ENCODE peak calls at places on chromosome 4, in eight cellular contexts. O is mammary epithelial cell, Z is lung, N is EL, L is non-pigmented ciliary epithelial cell, U is SK-N-DZ, G is AG20443, H is esophagus muscularis mucosa. C is an unnamed sample.

GRCh38 chr4:46648088-46648744 is 258.3 kb upstream of the GABRA2 start:
- DNase-seq in H (no peak), U (peak), O (peak), G (no peak), N (no peak), L (peak), Z (no peak), C (no peak)

GRCh38 chr4:76659103-76659490 is 224.1 kb downstream of the SHROOM3 start:
- DNase-seq in H (no peak), U (no peak), G (no peak), L (no peak), Z (no peak), N (no peak), O (no peak), C (no peak)

GRCh38 chr4:37994569-37994968 is 34.4 kb downstream of the PTTG2 start:
- DNase-seq in G (no peak), O (no peak), Z (no peak), L (no peak), H (no peak), N (no peak), U (no peak), C (no peak)

GRCh38 chr4:125355791-125356190 is 41.0 kb downstream of the FAT4 start:
- DNase-seq in L (no peak), N (no peak), G (no peak), H (no peak), O (no peak), Z (no peak), U (no peak), C (no peak)

GRCh38 chr4:72110886-72111285 is 79.1 kb downstream of the NPFFR2 start:
- DNase-seq in N (no peak), Z (no peak), G (no peak), O (peak), L (no peak), H (no peak), U (no peak), C (no peak)

GRCh38 chr4:55757356-55758024 is 62.1 kb upstream of the EXOC1L start:
- DNase-seq in Z (no peak), N (no peak), G (no peak), O (no peak), H (no peak), U (no peak), L (no peak), C (no peak)

GRCh38 chr4:3862640-3863420 is 96.6 kb downstream of the ADRA2C start:
- DNase-seq in Z (no peak), U (no peak), G (no peak), O (no peak), H (no peak), L (no peak), N (no peak), C (no peak)

GRCh38 chr4:74374561-74375327 is 9.8 kb downstream of the EREG start:
- DNase-seq in O (peak), L (peak), Z (peak), G (peak), U (no peak), H (no peak), N (peak), C (peak)